ENCODE peak calls at places on chromosomes 16 and 17, in ten cellular contexts. P is lower leg skin, G is tibial nerve, Y is heart left ventricle, W is stomach, V is breast epithelium, A is H1, Z is A549, R is endothelial cell of umbilical vein, H is esophagus squamous epithelium. I is an unnamed sample.

GRCh38 chr17:65914784-65915342 is 277.1 kb downstream of the CEP112 start:
- DNase-seq in P (no peak), G (no peak), Y (no peak), W (no peak), V (no peak), A (no peak), Z (no peak), R (peak; percentile 29), H (no peak), I (no peak)

GRCh38 chr17:36949461-36949927 is 740 bp downstream of the AATF start:
- DNase-seq in P (no peak), G (no peak), Y (no peak), W (no peak), V (no peak), A (no peak), Z (no peak), R (no peak), H (no peak), I (no peak)

GRCh38 chr16:68901910-68902309 is 58.6 kb downstream of the TANGO6 start:
- DNase-seq in P (peak; percentile 20), G (no peak), Y (no peak), W (no peak), V (no peak), A (no peak), Z (no peak), R (no peak), H (no peak), I (no peak)

GRCh38 chr17:43591750-43592562 is 45.8 kb upstream of the ETV4 start:
- DNase-seq in P (peak; percentile 96), G (peak; percentile 51), Y (peak; percentile 89), W (peak; percentile 31), V (peak; percentile 35), A (no peak), Z (no peak), R (peak; percentile 94), H (no peak), I (peak; percentile 52)

GRCh38 chr17:74957935-74958549 is 14.5 kb downstream of the HID1 start:
- DNase-seq in P (peak; percentile 96), G (peak; percentile 58), Y (peak; percentile 74), W (peak; percentile 81), V (peak; percentile 48), A (peak; percentile 100), Z (peak; percentile 91), R (peak; percentile 59), H (no peak), I (peak; percentile 69)

GRCh38 chr16:67023689-67024088 is 5.3 kb upstream of the CBFB start:
- DNase-seq in P (no peak), G (no peak), Y (no peak), W (peak; percentile 1), V (no peak), A (no peak), Z (no peak), R (no peak), H (no peak), I (no peak)

GRCh38 chr16:84105286-84105815 is 11.4 kb downstream of the MBTPS1 start:
- DNase-seq in P (no peak), G (no peak), Y (no peak), W (no peak), V (no peak), A (no peak), Z (no peak), R (no peak), H (no peak), I (no peak)

GRCh38 chr17:4849011-4849536 is 15.9 kb downstream of the MINK1 start:
- DNase-seq in P (no peak), G (no peak), Y (no peak), W (no peak), V (peak; percentile 43), A (no peak), Z (peak; percentile 80), R (no peak), H (no peak), I (no peak)

GRCh38 chr16:67027046-67027445 is 1.9 kb upstream of the CBFB start:
- DNase-seq in P (peak; percentile 66), G (no peak), Y (peak; percentile 9), W (no peak), V (peak; percentile 7), A (peak; percentile 22), Z (no peak), R (no peak), H (no peak), I (no peak)

GRCh38 chr17:56653877-56654276 is 60.4 kb downstream of the NOG start:
- DNase-seq in P (no peak), G (no peak), Y (no peak), W (no peak), V (no peak), A (no peak), Z (peak; percentile 54), R (peak; percentile 33), H (no peak), I (peak; percentile 86)
- TF ChIP-seq POLR2A in P (no peak), G (no peak), Y (no peak), W (no peak), V (no peak), A (no peak), Z (no peak), R (no peak), H (no peak), I (no peak)

GRCh38 chr17:21044971-21045370 is 2.2 kb upstream of the USP22 start:
- DNase-seq in P (no peak), G (no peak), Y (no peak), W (no peak), V (no peak), A (no peak), Z (no peak), R (no peak), H (no peak), I (no peak)

GRCh38 chr17:21039839-21040575 is 2.8 kb downstream of the USP22 start:
- DNase-seq in P (no peak), G (no peak), Y (no peak), W (no peak), V (peak; percentile 46), A (no peak), Z (peak; percentile 57), R (peak; percentile 49), H (no peak), I (peak; percentile 69)

GRCh38 chr17:21041753-21042433 is 918 bp downstream of the USP22 start:
- DNase-seq in P (peak; percentile 97), G (peak; percentile 77), Y (peak; percentile 91), W (peak; percentile 80), V (peak; percentile 85), A (peak; percentile 79), Z (peak; percentile 71), R (peak; percentile 60), H (peak; percentile 25), I (peak; percentile 91)

GRCh38 chr17:21043296-21044232 is 753 bp upstream of the USP22 start:
- DNase-seq in P (peak; percentile 99), G (peak; percentile 96), Y (peak; percentile 99), W (peak; percentile 98), V (peak; percentile 99), A (peak; percentile 92), Z (peak; percentile 91), R (peak; percentile 98), H (peak; percentile 96), I (peak; percentile 100)

GRCh38 chr17:21042434-21043295 is at the start of gene USP22:
- DNase-seq in P (no peak), G (no peak), Y (no peak), W (peak; percentile 31), V (no peak), A (peak; percentile 83), Z (peak; percentile 76), R (no peak), H (no peak), I (no peak)
- TF ChIP-seq POLR2A in P (no peak), G (peak; percentile 97), Y (no peak), W (no peak), V (no peak), A (peak; percentile 88), Z (peak; percentile 79), R (peak; percentile 78), H (peak; percentile 98), I (peak; percentile 83)

GRCh38 chr16:22297114-22297870 is at the start of gene POLR3E:
- DNase-seq in P (peak; percentile 100), G (peak; percentile 100), Y (peak; percentile 99), W (peak; percentile 100), V (peak; percentile 99), A (peak; percentile 100), Z (peak; percentile 93), R (peak; percentile 99), H (peak; percentile 89), I (peak; percentile 97)
- TF ChIP-seq POLR2A in P (no peak), G (no peak), Y (no peak), W (no peak), V (no peak), A (peak; percentile 86), Z (peak; percentile 44), R (peak; percentile 66), H (peak; percentile 72), I (peak; percentile 68)

GRCh38 chr16:1964046-1964505 is 550 bp downstream of the RPS2 start:
- DNase-seq in P (peak; percentile 89), G (no peak), Y (no peak), W (no peak), V (no peak), A (no peak), Z (no peak), R (peak; percentile 39), H (no peak), I (no peak)

GRCh38 chr16:1968146-1968953 is 1.7 kb downstream of the RNF151 start:
- DNase-seq in P (no peak), G (no peak), Y (no peak), W (no peak), V (no peak), A (no peak), Z (no peak), R (no peak), H (no peak), I (no peak)

GRCh38 chr16:1964506-1965471 is at the start of gene RPS2:
- DNase-seq in P (peak; percentile 100), G (peak; percentile 98), Y (peak; percentile 99), W (peak; percentile 100), V (peak; percentile 99), A (peak; percentile 97), Z (peak; percentile 99), R (peak; percentile 99), H (peak; percentile 93), I (peak; percentile 98)

GRCh38 chr16:1966460-1966859 is at the start of gene RNF151:
- DNase-seq in P (no peak), G (no peak), Y (no peak), W (no peak), V (no peak), A (no peak), Z (no peak), R (no peak), H (no peak), I (no peak)

DNA sequence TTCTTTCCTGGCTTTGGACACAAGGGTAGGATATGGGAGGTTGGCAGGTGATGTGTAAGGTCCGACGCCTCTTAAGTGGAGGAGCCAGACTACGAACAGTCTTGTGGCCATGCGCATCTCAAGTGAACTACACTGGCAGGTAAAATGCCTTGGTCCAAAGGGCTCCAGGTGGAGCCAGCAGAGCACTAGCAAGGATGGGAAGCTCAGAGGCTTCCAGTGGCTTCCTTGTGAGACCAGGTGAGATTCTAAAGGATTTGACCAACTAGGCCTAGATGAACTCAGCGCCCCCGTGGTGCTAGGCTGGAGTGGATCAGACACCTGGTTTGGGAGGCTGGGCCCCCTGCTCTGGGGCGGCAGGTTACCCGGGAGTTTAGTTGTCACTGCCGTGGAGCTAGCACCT is 984 bp upstream of the RPS2 start:
- DNase-seq in P (no peak), G (no peak), Y (no peak), W (no peak), V (no peak), A (no peak), Z (no peak), R (no peak), H (no peak), I (no peak)
- TF ChIP-seq POLR2A in P (no peak), G (no peak), Y (no peak), W (no peak), V (no peak), A (no peak), Z (no peak), R (no peak), H (no peak), I (no peak)